ENCODE peak calls at places on chromosomes 2 and 18, in five cellular contexts. One of them, this sample, is unnamed.

GRCh38 chr2:139031722-139032121 is 251.5 kb upstream of the NXPH2 start:
- DNase-seq in fibroblast of pulmonary artery: peak
- DNase-seq in GM12864: peak
- DNase-seq in pancreas: no peak
- DNase-seq in ovary: no peak
- DNase-seq in this sample: no peak

GRCh38 chr2:119242276-119243119 is 18.9 kb downstream of the STEAP3 start:
- DNase-seq in pancreas: no peak
- DNase-seq in GM12864: no peak
- DNase-seq in ovary: no peak
- DNase-seq in fibroblast of pulmonary artery: no peak
- DNase-seq in this sample: no peak

GRCh38 chr2:136235451-136236418 is 117.8 kb upstream of the CXCR4 start:
- DNase-seq in fibroblast of pulmonary artery: peak
- DNase-seq in pancreas: no peak
- DNase-seq in ovary: no peak
- DNase-seq in GM12864: no peak
- DNase-seq in this sample: no peak

GRCh38 chr2:177044686-177045085 is 167.9 kb upstream of the HNRNPA3 start:
- DNase-seq in ovary: no peak
- DNase-seq in fibroblast of pulmonary artery: no peak
- DNase-seq in pancreas: no peak
- DNase-seq in GM12864: no peak
- DNase-seq in this sample: no peak

GRCh38 chr18:35111086-35111485 is 69.9 kb downstream of the MAPRE2 start:
- DNase-seq in ovary: no peak
- DNase-seq in GM12864: no peak
- DNase-seq in fibroblast of pulmonary artery: no peak
- DNase-seq in pancreas: no peak
- DNase-seq in this sample: no peak

GRCh38 chr2:240129311-240129710 is 6.8 kb downstream of the COPS9 start:
- DNase-seq in fibroblast of pulmonary artery: no peak
- DNase-seq in pancreas: no peak
- DNase-seq in GM12864: no peak
- DNase-seq in ovary: no peak
- DNase-seq in this sample: no peak

GRCh38 chr2:38528008-38528442 is 74.7 kb downstream of the HNRNPLL start:
- DNase-seq in pancreas: no peak
- DNase-seq in ovary: peak
- DNase-seq in GM12864: no peak
- DNase-seq in fibroblast of pulmonary artery: peak
- DNase-seq in this sample: peak

GRCh38 chr2:231093956-231094355 is 30.9 kb downstream of the HTR2B start:
- DNase-seq in ovary: no peak
- DNase-seq in fibroblast of pulmonary artery: no peak
- DNase-seq in pancreas: no peak
- DNase-seq in GM12864: no peak
- DNase-seq in this sample: no peak

GRCh38 chr2:68157002-68157401 is 686 bp upstream of the PNO1 start:
- DNase-seq in fibroblast of pulmonary artery: no peak
- DNase-seq in GM12864: no peak
- DNase-seq in ovary: peak
- DNase-seq in pancreas: no peak
- DNase-seq in this sample: peak

GRCh38 chr2:25651066-25651465 is 22.3 kb downstream of the DTNB start:
- DNase-seq in ovary: no peak
- DNase-seq in GM12864: no peak
- DNase-seq in pancreas: no peak
- DNase-seq in fibroblast of pulmonary artery: peak
- DNase-seq in this sample: no peak

GRCh38 chr18:59763541-59764136 is 66.4 kb upstream of the CCBE1 start:
- DNase-seq in pancreas: no peak
- DNase-seq in ovary: no peak
- DNase-seq in fibroblast of pulmonary artery: no peak
- DNase-seq in GM12864: no peak
- DNase-seq in this sample: no peak

GRCh38 chr2:90069290-90069894 is 1377.9 kb downstream of the RPIA start:
- DNase-seq in ovary: no peak
- DNase-seq in GM12864: no peak
- DNase-seq in fibroblast of pulmonary artery: no peak
- DNase-seq in pancreas: peak
- DNase-seq in this sample: peak

GRCh38 chr2:8587920-8588830 is 93.7 kb upstream of the ID2 start:
- DNase-seq in GM12864: no peak
- DNase-seq in pancreas: no peak
- DNase-seq in ovary: no peak
- DNase-seq in fibroblast of pulmonary artery: no peak
- DNase-seq in this sample: no peak

GRCh38 chr2:150400849-150401248 is 86.6 kb downstream of the RND3 start:
- DNase-seq in ovary: no peak
- DNase-seq in pancreas: no peak
- DNase-seq in GM12864: no peak
- DNase-seq in fibroblast of pulmonary artery: no peak
- DNase-seq in this sample: no peak

GRCh38 chr18:72848534-72849237 is 19.1 kb downstream of the NETO1 start:
- DNase-seq in GM12864: no peak
- DNase-seq in pancreas: no peak
- DNase-seq in fibroblast of pulmonary artery: no peak
- DNase-seq in ovary: no peak
- DNase-seq in this sample: no peak

GRCh38 chr2:1707771-1708351 is 36.5 kb downstream of the PXDN start:
- DNase-seq in ovary: peak
- DNase-seq in fibroblast of pulmonary artery: peak
- DNase-seq in GM12864: no peak
- DNase-seq in pancreas: no peak
- DNase-seq in this sample: peak

GRCh38 chr2:28772351-28772750 is 20.7 kb downstream of the PPP1CB start:
- DNase-seq in GM12864: no peak
- DNase-seq in ovary: no peak
- DNase-seq in pancreas: no peak
- DNase-seq in fibroblast of pulmonary artery: no peak
- DNase-seq in this sample: no peak

GRCh38 chr2:69380072-69380917 is 6.7 kb downstream of the GFPT1 start:
- DNase-seq in pancreas: no peak
- DNase-seq in fibroblast of pulmonary artery: peak
- DNase-seq in ovary: no peak
- DNase-seq in GM12864: no peak
- DNase-seq in this sample: no peak

DNA sequence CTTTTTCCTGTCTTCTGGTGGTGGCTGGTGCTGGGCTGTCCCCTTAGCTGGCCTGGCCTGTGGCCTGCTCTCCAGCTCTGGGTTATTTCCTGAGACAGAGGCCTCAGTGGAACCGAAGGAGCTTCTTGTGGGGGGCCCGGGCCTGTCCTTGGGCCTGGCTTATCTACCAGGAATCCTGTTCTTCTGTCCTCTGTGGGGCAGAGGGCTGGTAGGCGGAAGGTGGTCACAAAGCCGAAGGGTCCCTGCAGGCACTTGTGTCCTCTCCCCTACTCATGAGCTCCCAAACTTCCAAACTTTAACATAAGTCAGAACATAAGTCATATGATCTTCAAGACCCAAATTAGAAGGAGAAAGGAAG is 74.6 kb upstream of the MCFD2 start:
- DNase-seq in GM12864: no peak
- DNase-seq in pancreas: no peak
- DNase-seq in ovary: no peak
- DNase-seq in fibroblast of pulmonary artery: no peak
- DNase-seq in this sample: no peak
- TF ChIP-seq CTCF in GM12864: no peak
- TF ChIP-seq CTCF in pancreas: no peak
- TF ChIP-seq CTCF in ovary: no peak
- TF ChIP-seq CTCF in fibroblast of pulmonary artery: no peak
- TF ChIP-seq CTCF in this sample: no peak

DNA sequence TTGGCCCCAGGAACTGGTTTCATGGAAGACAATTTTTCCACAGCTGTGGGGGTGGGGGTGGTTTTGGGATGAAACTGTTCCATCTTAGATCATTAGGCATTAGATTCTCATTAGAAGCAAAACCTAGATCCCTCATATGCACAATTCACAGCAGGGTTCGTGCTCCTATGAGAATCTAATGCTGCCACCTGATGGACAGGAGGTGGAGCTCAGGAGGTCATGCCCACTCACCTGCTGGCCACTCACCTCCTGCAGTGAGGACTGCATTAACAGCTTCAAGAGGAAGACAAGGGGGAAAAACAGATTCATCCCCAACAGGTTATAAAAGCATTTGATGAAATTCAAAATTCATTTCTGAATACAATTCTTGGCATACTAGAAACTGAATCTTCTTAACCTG is 38.5 kb downstream of the THAP4 start:
- DNase-seq in pancreas: no peak
- DNase-seq in ovary: no peak
- DNase-seq in fibroblast of pulmonary artery: peak
- DNase-seq in GM12864: no peak
- DNase-seq in this sample: no peak
- TF ChIP-seq CTCF in pancreas: no peak
- TF ChIP-seq CTCF in ovary: no peak
- TF ChIP-seq CTCF in fibroblast of pulmonary artery: peak
- TF ChIP-seq CTCF in GM12864: no peak
- TF ChIP-seq CTCF in this sample: no peak

GRCh38 chr2:218093879-218094278 is 24.8 kb downstream of the RUFY4 start:
- DNase-seq in GM12864: no peak
- DNase-seq in pancreas: no peak
- DNase-seq in fibroblast of pulmonary artery: no peak
- DNase-seq in ovary: no peak
- DNase-seq in this sample: no peak
- TF ChIP-seq CTCF in GM12864: no peak
- TF ChIP-seq CTCF in pancreas: no peak
- TF ChIP-seq CTCF in fibroblast of pulmonary artery: peak
- TF ChIP-seq CTCF in ovary: no peak
- TF ChIP-seq CTCF in this sample: no peak

GRCh38 chr2:241804326-241805276 is 4.4 kb upstream of the NEU4 start:
- DNase-seq in pancreas: no peak
- DNase-seq in fibroblast of pulmonary artery: peak
- DNase-seq in ovary: peak
- DNase-seq in GM12864: no peak
- DNase-seq in this sample: peak
- TF ChIP-seq CTCF in pancreas: no peak
- TF ChIP-seq CTCF in fibroblast of pulmonary artery: no peak
- TF ChIP-seq CTCF in ovary: no peak
- TF ChIP-seq CTCF in GM12864: peak
- TF ChIP-seq CTCF in this sample: no peak

GRCh38 chr18:78878335-78878734 is 101.3 kb upstream of the SALL3 start:
- DNase-seq in GM12864: no peak
- DNase-seq in ovary: no peak
- DNase-seq in fibroblast of pulmonary artery: no peak
- DNase-seq in pancreas: no peak
- DNase-seq in this sample: no peak

GRCh38 chr18:78876868-78877267 is 102.8 kb upstream of the SALL3 start:
- DNase-seq in pancreas: no peak
- DNase-seq in GM12864: no peak
- DNase-seq in ovary: no peak
- DNase-seq in fibroblast of pulmonary artery: no peak
- DNase-seq in this sample: no peak

GRCh38 chr18:78873916-78874505 is 105.6 kb upstream of the SALL3 start:
- DNase-seq in ovary: no peak
- DNase-seq in pancreas: no peak
- DNase-seq in GM12864: no peak
- DNase-seq in fibroblast of pulmonary artery: no peak
- DNase-seq in this sample: no peak

GRCh38 chr18:78875998-78876650 is 103.5 kb upstream of the SALL3 start:
- DNase-seq in fibroblast of pulmonary artery: no peak
- DNase-seq in ovary: no peak
- DNase-seq in GM12864: no peak
- DNase-seq in pancreas: no peak
- DNase-seq in this sample: no peak

DNA sequence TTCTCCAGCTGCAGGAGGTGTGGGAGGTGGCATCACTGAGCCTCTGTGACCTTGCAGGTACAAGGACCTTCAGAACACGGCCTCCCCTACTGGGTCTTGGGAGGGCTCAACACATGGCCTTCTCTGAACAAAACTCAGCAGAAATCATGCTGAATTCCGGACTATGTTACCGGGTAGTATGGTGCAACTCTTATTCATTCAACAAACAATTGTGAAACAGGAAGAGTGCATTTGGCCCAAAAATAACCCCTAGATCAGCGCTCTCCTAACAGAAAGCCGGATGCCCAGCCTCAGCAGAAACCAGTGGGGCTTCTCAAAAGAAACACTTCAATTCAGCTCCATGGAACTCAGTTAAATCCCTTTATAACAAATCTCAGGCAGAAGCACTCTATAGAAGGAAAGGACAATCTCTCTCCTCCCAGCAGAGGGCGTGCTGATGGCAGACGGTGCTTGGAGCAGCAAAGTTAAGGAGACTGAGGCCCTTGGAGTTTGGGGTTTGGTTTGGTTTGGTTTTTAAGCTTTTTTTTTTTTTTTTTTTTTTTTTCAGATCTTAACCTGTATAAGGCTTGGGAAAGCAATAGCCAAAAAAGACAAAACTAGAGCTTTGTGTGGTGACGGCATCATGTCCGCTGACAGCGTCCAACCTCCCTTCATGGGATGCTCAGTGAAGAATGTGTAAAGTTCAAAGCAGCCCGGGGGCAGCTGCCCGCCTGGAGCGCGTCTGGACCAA is 104.2 kb upstream of the SALL3 start:
- DNase-seq in GM12864: no peak
- DNase-seq in fibroblast of pulmonary artery: peak
- DNase-seq in pancreas: no peak
- DNase-seq in ovary: no peak
- DNase-seq in this sample: peak
- TF ChIP-seq CTCF in GM12864: peak
- TF ChIP-seq CTCF in fibroblast of pulmonary artery: peak
- TF ChIP-seq CTCF in pancreas: peak
- TF ChIP-seq CTCF in ovary: no peak
- TF ChIP-seq CTCF in this sample: peak

This sample was measured in nephron progenitor cell.